ENCODE peak calls at places on chromosomes 11 and 22, in four cellular contexts. Q, A, U and N are unnamed samples.
A peak's percentile ranks its signal among the peaks of the same experiment; 100 is the strongest.

GRCh38 chr11:12989428-12990242 is 19.5 kb upstream of the RASSF10 start:
- DNase-seq in U (no peak), A (peak; percentile 18), Q (peak; percentile 74), N (no peak)

GRCh38 chr22:48494968-48495750 is 1332.5 kb downstream of the BRD1 start:
- DNase-seq in U (no peak), A (no peak), Q (no peak), N (no peak)

GRCh38 chr11:128294685-128295079 is 292.7 kb downstream of the ETS1 start:
- DNase-seq in U (no peak), Q (no peak), A (no peak), N (no peak)

GRCh38 chr11:70400643-70401042 is 2.3 kb downstream of the CTTN start:
- DNase-seq in A (no peak), Q (no peak), U (no peak), N (no peak)

GRCh38 chr11:61507962-61508824 is at the start of gene LRRC10B:
- DNase-seq in Q (no peak), A (peak; percentile 95), U (peak; percentile 52), N (no peak)

GRCh38 chr22:26330971-26331625 is 98.0 kb upstream of the ASPHD2 start:
- DNase-seq in U (peak; percentile 63), A (peak; percentile 53), Q (peak; percentile 57), N (peak; percentile 56)

GRCh38 chr22:35103756-35104155 is 37.8 kb downstream of the ISX start:
- DNase-seq in Q (no peak), U (no peak), A (no peak), N (no peak)

GRCh38 chr11:75066061-75066460 is 30.6 kb downstream of the OR2AT4 start:
- DNase-seq in Q (no peak), U (no peak), A (no peak), N (no peak)

GRCh38 chr11:11640996-11641395 is 19.2 kb upstream of the GALNT18 start:
- DNase-seq in U (no peak), A (no peak), Q (no peak), N (no peak)

GRCh38 chr11:61065955-61066638 is 36.2 kb upstream of the CD5 start:
- DNase-seq in Q (no peak), U (no peak), A (no peak), N (no peak)

GRCh38 chr22:40289991-40290459 is 56.3 kb upstream of the ADSL start:
- DNase-seq in A (no peak), Q (peak; percentile 29), U (no peak), N (no peak)

GRCh38 chr22:41914611-41915034 is 251 bp downstream of the SHISA8 start:
- DNase-seq in Q (no peak), U (no peak), A (no peak), N (no peak)

GRCh38 chr11:46389450-46390330 is 1.9 kb downstream of the CHRM4 start:
- DNase-seq in Q (peak; percentile 59), A (peak; percentile 94), U (peak; percentile 54), N (peak; percentile 53)

GRCh38 chr11:15136166-15136565 is 21.4 kb downstream of the INSC start:
- DNase-seq in U (no peak), Q (no peak), A (no peak), N (no peak)

GRCh38 chr22:46070722-46071450 is 79.4 kb upstream of the PPARA start:
- DNase-seq in Q (peak; percentile 73), U (no peak), A (peak; percentile 91), N (peak; percentile 64)

GRCh38 chr11:83278351-83278750 is 7.8 kb downstream of the CCDC90B start:
- DNase-seq in U (no peak), Q (no peak), A (no peak), N (no peak)

GRCh38 chr11:128164090-128164741 is 423.1 kb downstream of the ETS1 start:
- DNase-seq in U (no peak), A (no peak), Q (no peak), N (no peak)

GRCh38 chr11:117282956-117283355 is 8.2 kb upstream of the BACE1-AS start:
- DNase-seq in Q (no peak), U (no peak), A (no peak), N (no peak)

GRCh38 chr22:36405671-36406070 is 17.9 kb upstream of the MYH9 start:
- DNase-seq in U (no peak), A (no peak), Q (peak; percentile 63), N (peak; percentile 85)

GRCh38 chr11:8237453-8237852 is 26.2 kb downstream of the LMO1 start:
- DNase-seq in A (no peak), U (no peak), Q (no peak), N (no peak)

GRCh38 chr11:58900479-58901420 is 38.5 kb upstream of the GLYATL1 start:
- DNase-seq in A (peak; percentile 84), U (peak; percentile 80), Q (peak; percentile 85), N (peak; percentile 71)

GRCh38 chr22:23218867-23219251 is 38.5 kb downstream of the BCR start:
- DNase-seq in U (no peak), Q (no peak), A (peak; percentile 42), N (no peak)

GRCh38 chr22:23315341-23315917 is 135.1 kb downstream of the BCR start:
- DNase-seq in U (peak; percentile 23), A (peak; percentile 73), Q (peak; percentile 67), N (peak; percentile 27)

GRCh38 chr11:22807855-22808558 is 21.6 kb downstream of the SVIP start:
- DNase-seq in Q (no peak), A (peak; percentile 71), U (no peak), N (peak; percentile 37)

GRCh38 chr11:22808559-22809197 is 20.9 kb downstream of the SVIP start:
- DNase-seq in Q (no peak), A (peak; percentile 81), U (no peak), N (peak; percentile 22)

GRCh38 chr11:22807391-22807790 is 22.2 kb downstream of the SVIP start:
- DNase-seq in U (no peak), A (no peak), Q (no peak), N (no peak)

GRCh38 chr11:22809893-22810292 is 19.7 kb downstream of the SVIP start:
- DNase-seq in A (no peak), Q (no peak), U (no peak), N (no peak)
- TF ChIP-seq EZH2 in A (no peak), Q (no peak), U (no peak), N (no peak)

GRCh38 chr22:17369553-17370035 is 334 bp downstream of the CECR2 start:
- DNase-seq in A (no peak), U (no peak), Q (no peak), N (peak; percentile 41)

GRCh38 chr22:17370036-17370765 is 941 bp downstream of the CECR2 start:
- DNase-seq in Q (no peak), U (no peak), A (no peak), N (no peak)

GRCh38 chr22:17368144-17368726 is 1.0 kb upstream of the CECR2 start:
- DNase-seq in A (no peak), Q (no peak), U (no peak), N (no peak)

GRCh38 chr22:17370766-17371181 is 1.5 kb downstream of the CECR2 start:
- DNase-seq in U (no peak), A (no peak), Q (no peak), N (no peak)

DNA sequence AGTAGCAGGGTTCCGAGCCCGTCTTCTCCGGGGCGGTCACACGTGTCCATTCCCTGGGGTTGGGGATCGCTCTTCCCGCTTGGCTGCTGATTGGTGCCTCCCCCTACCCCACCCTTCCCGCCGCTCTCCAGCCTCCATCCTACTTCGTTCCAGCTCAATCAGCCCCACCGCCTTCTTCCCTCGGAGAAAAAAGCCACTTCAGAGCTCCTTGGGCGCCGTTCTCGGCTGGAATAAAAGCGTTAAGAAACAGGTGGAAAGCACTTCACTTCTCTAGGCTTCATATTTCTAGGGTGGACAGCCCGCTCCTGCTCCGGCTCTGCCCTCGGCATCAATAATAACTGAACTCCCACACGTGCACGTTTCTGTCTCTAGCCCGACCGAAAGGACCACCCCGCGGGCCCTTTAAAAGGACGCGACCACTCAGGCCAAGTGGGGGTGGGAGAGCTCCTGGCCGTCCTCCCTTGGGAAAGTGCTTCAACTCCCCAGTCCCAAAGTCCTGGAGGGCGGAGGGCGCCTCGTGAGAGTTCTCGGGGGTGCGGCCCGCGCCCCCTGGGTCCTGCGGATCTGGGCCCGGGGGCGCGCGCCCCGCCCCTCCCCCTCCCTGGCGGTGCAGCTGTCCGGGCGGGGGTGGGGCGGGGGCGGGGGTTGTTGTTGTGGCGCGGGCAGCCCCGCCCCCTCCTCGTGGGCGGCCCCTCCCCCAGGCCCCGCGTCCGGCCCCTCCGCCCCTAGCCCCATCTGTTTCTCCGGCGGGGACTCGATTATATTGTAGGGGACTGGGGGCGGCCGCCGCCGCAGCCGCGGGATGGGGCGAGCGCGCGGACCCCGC is at the start of gene CECR2:
- DNase-seq in A (peak; percentile 56), Q (no peak), U (peak; percentile 34), N (peak; percentile 42)
- TF ChIP-seq EZH2 in A (no peak), Q (peak; percentile 78), U (no peak), N (no peak)

GRCh38 chr22:20607157-20607907 is 99.9 kb downstream of the MED15 start:
- DNase-seq in Q (no peak), U (no peak), A (no peak), N (no peak)

GRCh38 chr22:20613301-20613700 is 105.9 kb downstream of the MED15 start:
- DNase-seq in A (no peak), U (no peak), Q (no peak), N (no peak)

GRCh38 chr22:20611418-20611817 is 104.0 kb downstream of the MED15 start:
- DNase-seq in Q (no peak), U (no peak), A (no peak), N (no peak)

GRCh38 chr22:20610757-20611156 is 103.3 kb downstream of the MED15 start:
- DNase-seq in Q (no peak), A (no peak), U (no peak), N (no peak)

DNA sequence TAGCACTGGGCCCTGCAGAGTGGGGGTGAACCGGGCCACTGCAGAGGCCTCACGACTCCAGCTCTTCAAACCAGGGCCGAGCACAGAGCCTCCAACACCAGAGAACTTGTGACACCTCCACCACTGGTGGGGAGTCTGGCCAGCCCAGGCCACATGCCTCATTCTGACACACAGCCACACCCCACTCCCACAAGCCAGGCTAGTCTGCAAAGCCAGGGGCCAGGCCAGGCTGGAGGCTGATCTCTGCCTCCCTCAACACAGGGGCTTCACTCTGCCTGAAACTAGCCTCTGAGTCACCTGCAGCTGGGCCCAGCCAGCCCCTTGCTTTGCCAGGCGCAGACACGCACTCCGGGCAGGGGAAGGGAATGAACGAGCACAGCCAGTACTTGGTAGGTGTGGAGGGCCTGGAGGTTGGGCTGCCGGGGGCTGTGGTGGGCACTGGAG is 102.9 kb downstream of the MED15 start:
- DNase-seq in Q (no peak), A (no peak), U (no peak), N (no peak)
- TF ChIP-seq EZH2 in Q (no peak), A (no peak), U (no peak), N (no peak)

DNA sequence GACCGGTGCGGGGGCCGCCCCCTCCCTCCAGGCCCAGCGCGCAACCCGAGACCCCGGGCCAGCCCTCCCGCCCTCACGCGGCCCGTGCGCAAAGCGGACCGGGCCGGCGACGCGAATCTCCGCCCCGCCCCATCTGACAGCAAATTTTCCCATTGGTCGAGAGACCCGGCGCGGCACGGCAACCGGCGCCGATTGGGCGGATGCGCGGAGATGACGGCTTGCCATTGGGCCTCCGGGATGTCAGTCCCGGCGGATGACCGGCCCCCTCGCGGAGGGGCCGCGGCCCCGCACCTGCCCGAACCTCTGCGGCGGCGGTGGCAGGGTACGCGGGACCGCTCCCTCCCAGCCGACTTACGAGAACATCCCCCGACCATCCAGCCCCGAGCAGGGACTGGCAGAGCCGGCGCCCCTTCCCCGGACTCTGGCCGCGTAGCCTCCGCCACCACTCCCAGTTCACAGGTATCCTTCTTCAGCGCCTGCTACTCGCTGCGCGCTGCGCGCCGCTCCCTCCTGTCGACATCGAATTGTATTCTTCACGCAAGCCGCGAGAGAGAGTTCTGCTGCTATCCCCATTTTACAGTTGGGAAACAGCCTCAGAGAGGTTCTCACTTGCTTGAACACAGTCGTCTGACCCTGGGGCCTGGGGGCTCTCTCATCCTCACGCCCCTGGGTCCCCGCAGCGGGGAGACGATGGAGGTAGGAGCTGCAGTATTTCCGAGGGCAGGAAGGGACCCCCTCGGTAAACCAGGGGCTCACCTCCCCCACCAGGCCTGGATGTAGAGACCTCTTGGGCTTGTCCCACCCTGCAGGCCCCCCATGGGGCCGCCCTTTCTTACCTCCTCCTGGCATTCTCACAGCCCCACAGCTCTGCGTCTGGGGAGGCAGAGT is at the start of gene ARVCF:
- DNase-seq in A (peak; percentile 90), U (peak; percentile 85), Q (peak; percentile 86), N (peak; percentile 87)
- TF ChIP-seq EZH2 in A (no peak), U (no peak), Q (no peak), N (no peak)